ENCODE peak calls at places on chromosomes 2 and 18, in seven cellular contexts. Q is uterus; I is coronary artery; W is CD4-positive, alpha-beta T cell; C is H9; G is aorta; K is OCI-LY7. D is an unnamed sample.

GRCh38 chr2:126535408-126535807 is 120.5 kb upstream of the GYPC start:
- DNase-seq in Q (no peak), I (no peak), W (no peak), C (no peak), G (no peak), K (no peak), D (no peak)

GRCh38 chr2:112730791-112731190 is 10.0 kb downstream of the NT5DC4 start:
- DNase-seq in Q (no peak), I (no peak), W (no peak), C (no peak), G (no peak), K (no peak), D (no peak)

GRCh38 chr2:150125708-150126107 is 361.8 kb downstream of the RND3 start:
- DNase-seq in Q (no peak), I (no peak), W (no peak), C (no peak), G (no peak), K (no peak), D (no peak)

GRCh38 chr2:67130526-67131309 is 266.4 kb upstream of the ETAA1 start:
- DNase-seq in Q (no peak), I (no peak), W (no peak), C (no peak), G (no peak), K (no peak), D (no peak)

GRCh38 chr2:5915926-5916325 is 223.7 kb downstream of the SOX11 start:
- DNase-seq in Q (no peak), I (no peak), W (no peak), C (peak; percentile 69), G (no peak), K (peak; percentile 41), D (no peak)

GRCh38 chr2:38446418-38446817 is 69.3 kb upstream of the ATL2 start:
- DNase-seq in Q (no peak), I (no peak), W (no peak), C (no peak), G (no peak), K (no peak), D (no peak)

GRCh38 chr2:240965905-240966456 is 32.4 kb upstream of the SNED1 start:
- DNase-seq in Q (no peak), I (no peak), W (no peak), C (no peak), G (peak; percentile 44), K (no peak), D (no peak)

GRCh38 chr2:163573652-163574051 is 162.2 kb downstream of the FIGN start:
- DNase-seq in Q (no peak), I (no peak), W (no peak), C (no peak), G (no peak), K (no peak), D (no peak)

GRCh38 chr18:26190506-26190905 is 35.7 kb upstream of the TAF4B start:
- DNase-seq in Q (no peak), I (no peak), W (peak; percentile 33), C (no peak), G (no peak), K (peak; percentile 94), D (no peak)

GRCh38 chr18:27763341-27763740 is 413.6 kb downstream of the CDH2 start:
- DNase-seq in Q (no peak), I (no peak), W (no peak), C (no peak), G (no peak), K (no peak), D (no peak)

GRCh38 chr2:2642906-2643890 is 312.1 kb upstream of the MYT1L start:
- DNase-seq in Q (no peak), I (peak; percentile 54), W (no peak), C (no peak), G (no peak), K (no peak), D (no peak)

GRCh38 chr2:225937625-225938024 is 538.1 kb downstream of the NYAP2 start:
- DNase-seq in Q (no peak), I (no peak), W (no peak), C (no peak), G (no peak), K (no peak), D (no peak)

GRCh38 chr2:1655461-1655860 is 88.9 kb downstream of the PXDN start:
- DNase-seq in Q (no peak), I (peak; percentile 68), W (no peak), C (peak; percentile 16), G (no peak), K (no peak), D (no peak)

GRCh38 chr18:54923339-54923956 is 35.8 kb downstream of the CCDC68 start:
- DNase-seq in Q (no peak), I (no peak), W (no peak), C (no peak), G (no peak), K (no peak), D (no peak)

GRCh38 chr2:65813772-65814171 is 381.4 kb upstream of the SPRED2 start:
- DNase-seq in Q (no peak), I (no peak), W (no peak), C (no peak), G (no peak), K (no peak), D (no peak)

GRCh38 chr2:217798743-217799552 is 203.8 kb downstream of the TNS1 start:
- DNase-seq in Q (no peak), I (peak; percentile 74), W (no peak), C (peak; percentile 12), G (peak; percentile 81), K (peak; percentile 34), D (peak; percentile 32)

GRCh38 chr2:25323042-25323514 is 18.6 kb downstream of the DNMT3A start:
- DNase-seq in Q (no peak), I (no peak), W (no peak), C (peak; percentile 85), G (peak; percentile 40), K (no peak), D (no peak)

GRCh38 chr2:9002313-9002636 is 1.2 kb downstream of the MBOAT2 start:
- DNase-seq in Q (no peak), I (no peak), W (no peak), C (no peak), G (no peak), K (no peak), D (no peak)

GRCh38 chr2:55054476-55054875 is 4.2 kb upstream of the RTN4 start:
- DNase-seq in Q (no peak), I (no peak), W (no peak), C (no peak), G (no peak), K (peak; percentile 20), D (no peak)

GRCh38 chr2:236569593-236569973 is at the start of gene ACKR3:
- DNase-seq in Q (peak; percentile 63), I (peak; percentile 90), W (peak; percentile 58), C (peak; percentile 85), G (peak; percentile 83), K (peak; percentile 94), D (peak; percentile 65)

GRCh38 chr18:48896326-48896874 is 54.4 kb downstream of the SMAD7 start:
- DNase-seq in Q (no peak), I (no peak), W (no peak), C (no peak), G (no peak), K (no peak), D (no peak)
- H3K27ac ChIP-seq in Q (no peak overlapping the region), I (peak overlapping the region; percentile 60), W (no peak overlapping the region), C (no peak overlapping the region), G (no peak overlapping the region), K (no peak overlapping the region), D (peak overlapping the region; percentile 43)

GRCh38 chr2:238167344-238167715 is 8.6 kb downstream of the ERFE start:
- DNase-seq in Q (no peak), I (no peak), W (no peak), C (no peak), G (peak; percentile 17), K (no peak), D (no peak)
- H3K27ac ChIP-seq in Q (no peak overlapping the region), I (no peak overlapping the region), W (no peak overlapping the region), C (no peak overlapping the region), G (no peak overlapping the region), K (no peak overlapping the region), D (no peak overlapping the region)

GRCh38 chr2:174395284-174395968 is at the start of gene SCRN3:
- DNase-seq in Q (peak; percentile 55), I (peak; percentile 83), W (peak; percentile 64), C (peak; percentile 98), G (peak; percentile 80), K (peak; percentile 85), D (peak; percentile 82)
- H3K27ac ChIP-seq in Q (peak within 1 kb of the TSS; percentile 81), I (peak within 1 kb of the TSS; percentile 84), W (peak within 1 kb of the TSS; percentile 92), C (no peak within 1 kb of the TSS), G (no peak within 1 kb of the TSS), K (no peak within 1 kb of the TSS), D (peak within 1 kb of the TSS; percentile 82)

GRCh38 chr2:203359450-203359849 is 31.3 kb downstream of the ABI2 start:
- DNase-seq in Q (no peak), I (no peak), W (no peak), C (no peak), G (no peak), K (no peak), D (no peak)

GRCh38 chr2:203366639-203367466 is 38.7 kb downstream of the ABI2 start:
- DNase-seq in Q (no peak), I (no peak), W (no peak), C (no peak), G (no peak), K (no peak), D (no peak)

GRCh38 chr2:203354966-203355365 is 26.8 kb downstream of the ABI2 start:
- DNase-seq in Q (no peak), I (no peak), W (no peak), C (no peak), G (no peak), K (no peak), D (no peak)

GRCh38 chr2:203361922-203362321 is 33.7 kb downstream of the ABI2 start:
- DNase-seq in Q (no peak), I (no peak), W (no peak), C (no peak), G (no peak), K (no peak), D (no peak)

GRCh38 chr2:203360833-203361430 is 32.7 kb downstream of the ABI2 start:
- DNase-seq in Q (no peak), I (no peak), W (no peak), C (no peak), G (no peak), K (no peak), D (no peak)
- H3K27ac ChIP-seq in Q (peak overlapping the region; percentile 36), I (no peak overlapping the region), W (no peak overlapping the region), C (no peak overlapping the region), G (peak overlapping the region; percentile 14), K (no peak overlapping the region), D (peak overlapping the region; percentile 16)

GRCh38 chr2:230772189-230772588 is 59.5 kb downstream of the CAB39 start:
- DNase-seq in Q (no peak), I (no peak), W (no peak), C (no peak), G (no peak), K (no peak), D (no peak)

GRCh38 chr2:230775737-230776136 is 63.1 kb downstream of the CAB39 start:
- DNase-seq in Q (no peak), I (no peak), W (no peak), C (no peak), G (no peak), K (no peak), D (no peak)

GRCh38 chr2:230777681-230778080 is 65.0 kb downstream of the CAB39 start:
- DNase-seq in Q (no peak), I (no peak), W (no peak), C (no peak), G (no peak), K (no peak), D (no peak)

GRCh38 chr2:230773039-230773773 is 60.6 kb downstream of the CAB39 start:
- DNase-seq in Q (no peak), I (no peak), W (no peak), C (no peak), G (no peak), K (no peak), D (no peak)

GRCh38 chr2:230774348-230774951 is 61.8 kb downstream of the CAB39 start:
- DNase-seq in Q (no peak), I (no peak), W (no peak), C (no peak), G (no peak), K (no peak), D (no peak)
- H3K27ac ChIP-seq in Q (peak overlapping the region; percentile 34), I (peak overlapping the region; percentile 42), W (no peak overlapping the region), C (no peak overlapping the region), G (no peak overlapping the region), K (no peak overlapping the region), D (no peak overlapping the region)

D was measured in substantia nigra.